ENCODE peak calls at places on chromosomes 5 and 9, in eight cellular contexts. N is midbrain; P is tibial artery; H is C1 segment of cervical spinal cord; J is NCI-H524 treated with DMSO at 0.1 percent for 48 hours; Y is activated naive CD8-positive, alpha-beta T cell treated with anti-CD3 and anti-CD28 coated beads, Interleukin-2, amount 50 U/mL, for 24 hours; B is activated T-helper 1 cell treated with anti-CD3 and anti-CD28 coated beads, Interleukin-12 subunit alpha, Interleukin-12 subunit beta, Interleukin-2, Interleukin-4 antibody, amounts not matched to agents 30 ng/mL and 10 ng/mL and 1 ng/mL, durations not matched to agents 14 hours and 24 hours and 36 hours; S is stomach. F is an unnamed sample.

GRCh38 chr5:164746723-164747122 is 1241.3 kb downstream of the MAT2B start:
- DNase-seq in N (no peak), P (no peak), H (no peak), J (no peak), Y (no peak), B (no peak), S (no peak), F (no peak)

GRCh38 chr5:123422433-123423277 is 548 bp downstream of the CEP120 start:
- DNase-seq in N (peak; percentile 46), P (peak; percentile 33), H (no peak), J (no peak), Y (no peak), B (no peak), S (peak; percentile 32), F (no peak)

GRCh38 chr5:147483197-147483790 is 26.6 kb downstream of the DPYSL3 start:
- DNase-seq in N (no peak), P (no peak), H (no peak), J (no peak), Y (no peak), B (no peak), S (no peak), F (no peak)

GRCh38 chr9:84993105-84993504 is 323.6 kb downstream of the NTRK2 start:
- DNase-seq in N (no peak), P (no peak), H (no peak), J (no peak), Y (no peak), B (no peak), S (no peak), F (no peak)

GRCh38 chr5:171524461-171524860 is 105.0 kb downstream of the FGF18 start:
- DNase-seq in N (no peak), P (no peak), H (no peak), J (no peak), Y (no peak), B (no peak), S (no peak), F (no peak)

GRCh38 chr9:80839821-80840670 is 849.3 kb downstream of the TLE1 start:
- DNase-seq in N (no peak), P (no peak), H (no peak), J (no peak), Y (no peak), B (no peak), S (no peak), F (no peak)

GRCh38 chr9:91905237-91905650 is 44.8 kb downstream of the ROR2 start:
- DNase-seq in N (no peak), P (no peak), H (no peak), J (no peak), Y (no peak), B (no peak), S (no peak), F (no peak)

GRCh38 chr9:32550046-32550608 is 2.0 kb upstream of the SMIM27 start:
- DNase-seq in N (peak; percentile 21), P (no peak), H (no peak), J (no peak), Y (no peak), B (no peak), S (no peak), F (no peak)

GRCh38 chr5:53034832-53035231 is 45.7 kb downstream of the ITGA2 start:
- DNase-seq in N (no peak), P (no peak), H (no peak), J (no peak), Y (no peak), B (no peak), S (no peak), F (no peak)

GRCh38 chr5:159602434-159602833 is 272.1 kb upstream of the IL12B start:
- DNase-seq in N (no peak), P (no peak), H (no peak), J (no peak), Y (no peak), B (no peak), S (no peak), F (no peak)

GRCh38 chr5:165325201-165325600 is 1819.8 kb downstream of the MAT2B start:
- DNase-seq in N (no peak), P (no peak), H (no peak), J (no peak), Y (no peak), B (no peak), S (no peak), F (no peak)

GRCh38 chr9:130325921-130326320 is 60.4 kb downstream of the HMCN2 start:
- DNase-seq in N (no peak), P (no peak), H (no peak), J (no peak), Y (no peak), B (no peak), S (no peak), F (no peak)

GRCh38 chr9:108473209-108474112 is 382.3 kb downstream of the ACTL7B start:
- DNase-seq in N (no peak), P (peak; percentile 45), H (no peak), J (no peak), Y (no peak), B (no peak), S (no peak), F (peak; percentile 64)

GRCh38 chr5:129051283-129051682 is 43.3 kb upstream of the ISOC1 start:
- DNase-seq in N (no peak), P (no peak), H (no peak), J (no peak), Y (no peak), B (no peak), S (no peak), F (no peak)

GRCh38 chr5:41794478-41794877 is 75.7 kb downstream of the OXCT1 start:
- DNase-seq in N (no peak), P (no peak), H (no peak), J (no peak), Y (no peak), B (no peak), S (no peak), F (no peak)

F was measured in suprapubic skin.